ENCODE peak calls at places on chromosomes 13 and 19, in six cellular contexts. R is iris pigment epithelial cell; M is RPMI8226; U is bronchial epithelial cell; G is NCI-H748 treated with DMSO at 0.1 percent for 48 hours; J is stimulated activated CD4-positive, alpha-beta T cell treated with anti-CD3 and anti-CD28 coated beads, TNF-alpha, amount 100 ng/mL, for 24 hours. Q is an unnamed sample.

GRCh38 chr13:19185086-19185864 is 3.7 kb upstream of the TUBA3C start:
- DNase-seq in R (no peak), M (no peak), U (no peak), G (no peak), J (no peak), Q (no peak)

GRCh38 chr13:50387124-50387581 is 371.9 kb downstream of the KCNRG start:
- DNase-seq in R (peak; percentile 59), M (peak; percentile 69), U (peak; percentile 64), G (peak; percentile 43), J (no peak), Q (no peak)

GRCh38 chr13:113110048-113110851 is 4.7 kb downstream of the F7 start:
- DNase-seq in R (no peak), M (no peak), U (no peak), G (no peak), J (no peak), Q (no peak)

GRCh38 chr19:6467384-6467783 is 3.3 kb downstream of the CRB3 start:
- DNase-seq in R (no peak), M (no peak), U (no peak), G (no peak), J (no peak), Q (no peak)

GRCh38 chr13:59494560-59494970 is 669.2 kb downstream of the DIAPH3 start:
- DNase-seq in R (peak; percentile 95), M (no peak), U (no peak), G (no peak), J (no peak), Q (no peak)

GRCh38 chr13:74979703-74980102 is 502.3 kb downstream of the TBC1D4 start:
- DNase-seq in R (no peak), M (no peak), U (no peak), G (no peak), J (no peak), Q (no peak)

GRCh38 chr13:113934576-113934975 is 39.3 kb downstream of the C13orf46 start:
- DNase-seq in R (no peak), M (no peak), U (no peak), G (no peak), J (no peak), Q (no peak)

GRCh38 chr13:100526299-100527030 is 62.1 kb downstream of the GGACT start:
- DNase-seq in R (no peak), M (no peak), U (no peak), G (no peak), J (no peak), Q (no peak)